ENCODE peak calls at places on chromosomes 16 and 17, in ten cellular contexts. G is MV-4-11; W is T47D; I is stimulated activated CD8-positive, alpha-beta memory T cell treated with anti-CD3 and anti-CD28 coated beads, Interleukin-7, amount 100 ng/mL, for 1 hour; M is stimulated activated CD4-positive, alpha-beta T cell treated with anti-CD3 and anti-CD28 coated beads, Interleukin-12 subunit alpha, Interleukin-12 subunit beta, amount 100 ng/mL, for 4 hours; L is H9; A is T-helper 1 cell; K is KG1; O is esophagus squamous epithelium; Z is NCI-H2171 treated with DMSO at 0.1 percent for 48 hours. V is an unnamed sample.

GRCh38 chr16:81623365-81624102 is 155.6 kb upstream of the PLCG2 start:
- DNase-seq in W (peak), M (peak), I (peak), L (no peak), O (no peak), K (no peak), Z (peak), A (peak), G (peak), V (no peak)

GRCh38 chr16:47732806-47733150 is 271.6 kb downstream of the PHKB start:
- DNase-seq in K (no peak), W (no peak), I (no peak), M (no peak), Z (no peak), O (no peak), G (no peak), L (peak), A (peak), V (no peak)

GRCh38 chr17:19003966-19004600 is 481 bp downstream of the FAM83G start:
- DNase-seq in K (no peak), G (no peak), L (peak), W (no peak), I (peak), M (peak), O (no peak), Z (peak), A (peak), V (no peak)

GRCh38 chr17:75625813-75626486 is 7.3 kb upstream of the SMIM5 start:
- DNase-seq in A (no peak), I (no peak), L (peak), K (no peak), O (no peak), W (peak), G (no peak), M (no peak), Z (peak), V (no peak)

GRCh38 chr17:40480501-40481003 is 20.9 kb downstream of the TNS4 start:
- DNase-seq in A (peak), Z (peak), L (peak), W (no peak), O (no peak), K (no peak), I (peak), M (peak), G (peak), V (no peak)

GRCh38 chr16:75818491-75818890 is 92.2 kb upstream of the CPHXL start:
- DNase-seq in M (no peak), G (no peak), L (no peak), W (no peak), I (no peak), Z (no peak), O (no peak), A (no peak), K (no peak), V (no peak)

GRCh38 chr17:71208111-71208704 is 912.6 kb upstream of the SOX9 start:
- DNase-seq in Z (no peak), L (no peak), I (no peak), M (no peak), K (no peak), W (no peak), G (no peak), A (no peak), O (no peak), V (no peak)

GRCh38 chr16:17470871-17471744 is at the start of gene XYLT1:
- DNase-seq in W (no peak), M (peak), K (no peak), I (no peak), O (no peak), A (peak), Z (peak), L (peak), G (peak), V (peak)

GRCh38 chr17:61255609-61256008 is 144.0 kb upstream of the TBX2 start:
- DNase-seq in K (no peak), A (no peak), W (no peak), L (no peak), Z (no peak), O (no peak), M (no peak), G (no peak), I (no peak), V (no peak)

GRCh38 chr16:67543582-67543981 is 15.0 kb downstream of the RIPOR1 start:
- DNase-seq in W (no peak), O (no peak), L (no peak), Z (no peak), A (no peak), M (no peak), I (no peak), G (no peak), K (no peak), V (no peak)

GRCh38 chr16:11560701-11561439 is 25.8 kb downstream of the LITAF start:
- DNase-seq in M (no peak), Z (peak), I (peak), G (no peak), A (peak), L (no peak), K (no peak), O (no peak), W (no peak), V (no peak)

GRCh38 chr16:15434425-15435215 is at the start of gene BMERB1:
- DNase-seq in A (peak), K (no peak), Z (no peak), G (no peak), I (no peak), O (no peak), W (peak), L (peak), M (peak), V (peak)

GRCh38 chr17:47184671-47185070 is 4.4 kb downstream of the CDC27 start:
- DNase-seq in W (no peak), I (no peak), O (no peak), A (no peak), G (no peak), K (no peak), M (no peak), L (no peak), Z (no peak), V (no peak)

GRCh38 chr17:59618894-59619312 is 792 bp upstream of the CLTC start:
- DNase-seq in Z (no peak), O (no peak), W (no peak), G (no peak), L (no peak), K (no peak), M (no peak), A (no peak), I (no peak), V (no peak)

V was measured in breast epithelium.